ENCODE peak calls at places on chromosomes 4 and X, in four cellular contexts. One of them, this sample, is unnamed.

GRCh38 chr4:105957680-105958079 is 62.4 kb downstream of the NPNT start:
- DNase-seq in GM12878: no peak
- DNase-seq in GM12892: no peak
- DNase-seq in K562: no peak
- DNase-seq in this sample: no peak

GRCh38 chr4:10161840-10162239 is 45.2 kb upstream of the WDR1 start:
- DNase-seq in GM12892: no peak
- DNase-seq in K562: no peak
- DNase-seq in GM12878: no peak
- DNase-seq in this sample: no peak

GRCh38 chr4:127843704-127844604 is 36.7 kb upstream of the PLK4 start:
- DNase-seq in GM12878: no peak
- DNase-seq in K562: peak; percentile 13
- DNase-seq in GM12892: no peak
- DNase-seq in this sample: no peak

GRCh38 chr4:3675251-3676115 is 90.7 kb upstream of the ADRA2C start:
- DNase-seq in K562: peak; percentile 6
- DNase-seq in GM12878: no peak
- DNase-seq in GM12892: no peak
- DNase-seq in this sample: no peak

GRCh38 chr4:183375156-183375555 is 52.9 kb upstream of the CLDN24 start:
- DNase-seq in GM12892: no peak
- DNase-seq in K562: no peak
- DNase-seq in GM12878: no peak
- DNase-seq in this sample: no peak

GRCh38 chr4:112717856-112718255 is 80.9 kb downstream of the LARP7 start:
- DNase-seq in GM12878: no peak
- DNase-seq in K562: no peak
- DNase-seq in GM12892: no peak
- DNase-seq in this sample: no peak

GRCh38 chr4:145289403-145290076 is 109.2 kb upstream of the OTUD4 start:
- DNase-seq in GM12878: no peak
- DNase-seq in GM12892: no peak
- DNase-seq in K562: no peak
- DNase-seq in this sample: no peak

GRCh38 chr4:36088542-36088941 is 155.8 kb downstream of the ARAP2 start:
- DNase-seq in GM12878: no peak
- DNase-seq in K562: no peak
- DNase-seq in GM12892: no peak
- DNase-seq in this sample: no peak

GRCh38 chr4:1644906-1645657 is 39.0 kb downstream of the FAM53A start:
- DNase-seq in K562: no peak
- DNase-seq in GM12892: no peak
- DNase-seq in GM12878: no peak
- DNase-seq in this sample: no peak

GRCh38 chrX:104282326-104282725 is 27.6 kb upstream of the ESX1 start:
- DNase-seq in GM12878: no peak
- DNase-seq in K562: no peak
- DNase-seq in GM12892: no peak
- DNase-seq in this sample: no peak

GRCh38 chr4:129747756-129748155 is 651.8 kb downstream of the C4orf33 start:
- DNase-seq in GM12892: no peak
- DNase-seq in K562: no peak
- DNase-seq in GM12878: no peak
- DNase-seq in this sample: no peak
- TF ChIP-seq TAF1 in GM12892: no peak
- TF ChIP-seq TAF1 in K562: no peak
- TF ChIP-seq TAF1 in GM12878: no peak
- TF ChIP-seq TAF1 in this sample: no peak

GRCh38 chrX:39728025-39728424 is 369.7 kb downstream of the BCOR start:
- DNase-seq in GM12878: no peak
- DNase-seq in GM12892: no peak
- DNase-seq in K562: no peak
- DNase-seq in this sample: no peak
- TF ChIP-seq POLR2A in GM12878: no peak
- TF ChIP-seq POLR2A in GM12892: no peak
- TF ChIP-seq POLR2A in K562: no peak
- TF ChIP-seq POLR2A in this sample: no peak

GRCh38 chr4:152064753-152065152 is 303.9 kb upstream of the GATB start:
- DNase-seq in K562: no peak
- DNase-seq in GM12892: no peak
- DNase-seq in GM12878: no peak
- DNase-seq in this sample: no peak

GRCh38 chr4:152065545-152065944 is 304.7 kb upstream of the GATB start:
- DNase-seq in GM12892: no peak
- DNase-seq in K562: no peak
- DNase-seq in GM12878: no peak
- DNase-seq in this sample: no peak

GRCh38 chr4:152064282-152064681 is 303.5 kb upstream of the GATB start:
- DNase-seq in GM12878: no peak
- DNase-seq in K562: no peak
- DNase-seq in GM12892: no peak
- DNase-seq in this sample: no peak

GRCh38 chr4:152063301-152064235 is 302.8 kb upstream of the GATB start:
- DNase-seq in GM12892: no peak
- DNase-seq in K562: peak; percentile 6
- DNase-seq in GM12878: no peak
- DNase-seq in this sample: no peak
- TF ChIP-seq TAF1 in GM12892: no peak
- TF ChIP-seq TAF1 in K562: no peak
- TF ChIP-seq TAF1 in GM12878: no peak
- TF ChIP-seq TAF1 in this sample: no peak

GRCh38 chr4:179116581-179116980 is 1674.3 kb upstream of the AGA start:
- DNase-seq in K562: no peak
- DNase-seq in GM12878: no peak
- DNase-seq in GM12892: no peak
- DNase-seq in this sample: no peak
- TF ChIP-seq POLR2A in K562: no peak
- TF ChIP-seq POLR2A in GM12878: no peak
- TF ChIP-seq POLR2A in GM12892: no peak
- TF ChIP-seq POLR2A in this sample: no peak

GRCh38 chr4:141686929-141687328 is 50.5 kb downstream of the IL15 start:
- DNase-seq in GM12892: no peak
- DNase-seq in GM12878: no peak
- DNase-seq in K562: no peak
- DNase-seq in this sample: no peak

GRCh38 chr4:141684785-141685184 is 48.4 kb downstream of the IL15 start:
- DNase-seq in K562: no peak
- DNase-seq in GM12892: no peak
- DNase-seq in GM12878: no peak
- DNase-seq in this sample: no peak

DNA sequence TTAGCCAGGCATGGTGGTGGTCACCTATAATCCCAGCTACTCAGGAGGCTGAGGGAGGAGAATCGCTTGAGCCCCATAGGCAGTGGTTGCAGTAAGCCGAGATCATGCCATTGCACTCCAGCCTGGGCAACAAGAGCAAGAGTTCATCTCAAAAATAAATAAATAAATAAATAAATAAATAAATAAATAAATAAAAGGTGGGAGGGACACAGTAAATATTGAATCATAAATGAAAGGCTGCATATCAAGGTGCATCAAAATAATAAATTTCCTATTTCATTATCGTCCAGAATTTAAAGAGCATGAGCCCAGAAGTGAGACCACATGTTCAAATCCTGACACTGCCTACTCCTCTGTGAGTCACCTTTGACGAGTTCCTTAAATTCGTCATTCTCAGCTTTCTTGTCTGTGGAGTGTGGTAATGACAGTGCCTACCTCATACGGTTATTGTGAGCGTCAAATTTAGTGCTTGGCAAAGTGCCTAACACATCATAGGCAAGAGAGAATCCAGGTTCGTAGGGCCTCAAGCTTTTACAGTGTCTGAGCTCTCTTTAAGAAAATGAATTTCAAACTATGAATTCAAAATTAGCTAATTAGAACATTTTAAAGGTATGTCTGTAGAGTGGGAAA is 49.9 kb downstream of the IL15 start:
- DNase-seq in K562: no peak
- DNase-seq in GM12878: no peak
- DNase-seq in GM12892: no peak
- DNase-seq in this sample: no peak
- TF ChIP-seq TAF1 in K562: no peak
- TF ChIP-seq TAF1 in GM12878: no peak
- TF ChIP-seq TAF1 in GM12892: no peak
- TF ChIP-seq TAF1 in this sample: no peak

GRCh38 chr4:13816472-13816871 is 188.9 kb upstream of the BOD1L1 start:
- DNase-seq in K562: no peak
- DNase-seq in GM12878: no peak
- DNase-seq in GM12892: no peak
- DNase-seq in this sample: no peak
- TF ChIP-seq POLR2A in K562: no peak
- TF ChIP-seq POLR2A in GM12878: no peak
- TF ChIP-seq POLR2A in GM12892: no peak
- TF ChIP-seq POLR2A in this sample: no peak

DNA sequence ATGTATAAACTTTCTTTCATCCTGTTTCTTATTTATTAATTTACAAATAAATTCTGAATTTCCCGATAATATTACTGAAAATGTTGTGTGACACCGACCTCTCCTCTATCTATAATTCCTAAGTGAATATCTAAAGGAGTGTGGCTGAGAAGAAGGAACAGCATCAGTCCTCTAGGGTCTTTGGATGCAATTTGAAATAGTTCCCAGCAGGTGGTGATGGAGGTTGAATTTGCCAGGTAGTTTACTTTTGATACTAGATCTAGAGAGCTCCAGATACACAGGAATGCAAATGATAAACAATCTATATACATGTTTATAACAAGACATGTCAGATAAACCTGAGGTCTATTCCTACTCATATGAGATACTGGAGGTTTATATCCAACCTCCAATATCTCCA is 305.4 kb downstream of the PCDH18 start:
- DNase-seq in K562: no peak
- DNase-seq in GM12892: no peak
- DNase-seq in GM12878: no peak
- DNase-seq in this sample: no peak
- TF ChIP-seq TAF1 in K562: no peak
- TF ChIP-seq TAF1 in GM12892: no peak
- TF ChIP-seq TAF1 in GM12878: no peak
- TF ChIP-seq TAF1 in this sample: no peak

GRCh38 chrX:18422886-18423285 is 2.5 kb upstream of the CDKL5 start:
- DNase-seq in K562: no peak
- DNase-seq in GM12892: no peak
- DNase-seq in GM12878: no peak
- DNase-seq in this sample: no peak

GRCh38 chrX:18422325-18422724 is 3.1 kb upstream of the CDKL5 start:
- DNase-seq in K562: no peak
- DNase-seq in GM12892: no peak
- DNase-seq in GM12878: no peak
- DNase-seq in this sample: no peak

GRCh38 chrX:18425199-18426003 is at the start of gene CDKL5:
- DNase-seq in GM12878: peak; percentile 75
- DNase-seq in GM12892: peak; percentile 53
- DNase-seq in K562: peak; percentile 95
- DNase-seq in this sample: peak; percentile 53

GRCh38 chrX:18426004-18426320 is 554 bp downstream of the CDKL5 start:
- DNase-seq in GM12878: no peak
- DNase-seq in K562: no peak
- DNase-seq in GM12892: no peak
- DNase-seq in this sample: no peak

GRCh38 chrX:18424482-18425198 is 768 bp upstream of the CDKL5 start:
- DNase-seq in GM12878: no peak
- DNase-seq in K562: peak; percentile 5
- DNase-seq in GM12892: no peak
- DNase-seq in this sample: no peak
- TF ChIP-seq POLR2A in GM12878: no peak
- TF ChIP-seq POLR2A in K562: no peak
- TF ChIP-seq POLR2A in GM12892: peak; percentile 20
- TF ChIP-seq POLR2A in this sample: peak; percentile 43

GRCh38 chrX:15942307-15942706 is 87.7 kb upstream of the AP1S2 start:
- DNase-seq in GM12892: no peak
- DNase-seq in GM12878: no peak
- DNase-seq in K562: no peak
- DNase-seq in this sample: no peak

GRCh38 chrX:15948318-15948660 is 93.7 kb upstream of the AP1S2 start:
- DNase-seq in K562: no peak
- DNase-seq in GM12892: no peak
- DNase-seq in GM12878: no peak
- DNase-seq in this sample: no peak

GRCh38 chrX:15947648-15948317 is 93.2 kb upstream of the AP1S2 start:
- DNase-seq in GM12892: no peak
- DNase-seq in GM12878: no peak
- DNase-seq in K562: peak; percentile 62
- DNase-seq in this sample: no peak

GRCh38 chrX:15943393-15943792 is 88.8 kb upstream of the AP1S2 start:
- DNase-seq in K562: peak; percentile 20
- DNase-seq in GM12892: no peak
- DNase-seq in GM12878: no peak
- DNase-seq in this sample: no peak

DNA sequence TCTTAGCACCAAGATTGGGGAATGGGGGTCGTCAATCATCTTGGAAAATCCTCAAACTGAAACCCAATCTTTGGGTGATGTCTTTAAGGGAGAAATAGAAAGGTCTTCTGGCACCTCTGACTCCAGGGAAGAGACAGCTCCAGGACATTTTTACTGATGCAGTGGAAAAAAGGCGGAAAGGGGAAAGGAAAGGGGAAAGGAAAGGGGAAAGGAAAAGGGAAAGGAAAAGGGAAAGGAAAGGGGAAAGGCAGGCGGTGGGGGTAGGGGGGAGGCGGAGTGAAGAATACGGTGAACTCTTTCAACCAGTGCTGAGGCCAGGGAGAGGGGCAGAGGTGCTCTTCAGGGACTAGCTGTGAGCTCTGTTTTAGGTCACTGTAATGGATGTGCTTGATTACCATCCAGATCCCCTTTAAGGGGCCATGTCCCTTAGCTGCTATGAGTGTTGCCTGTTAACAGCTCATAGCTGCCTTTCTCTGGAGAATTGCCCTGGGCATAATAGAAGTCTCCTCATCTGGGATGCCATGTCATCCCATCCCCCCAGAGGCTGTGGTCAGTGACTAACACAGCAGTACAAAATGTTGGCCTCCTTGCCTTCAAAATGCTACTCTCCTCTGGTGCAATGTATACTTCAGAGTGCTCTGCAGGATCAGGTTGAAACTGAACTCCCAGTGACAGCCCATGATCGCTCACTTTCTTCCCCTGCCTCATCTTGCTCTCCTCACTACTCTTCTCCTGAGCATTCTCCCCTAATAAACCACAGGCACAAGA is 92.4 kb upstream of the AP1S2 start:
- DNase-seq in GM12892: no peak
- DNase-seq in K562: peak; percentile 5
- DNase-seq in GM12878: no peak
- DNase-seq in this sample: no peak
- TF ChIP-seq TAF1 in GM12892: no peak
- TF ChIP-seq TAF1 in K562: no peak
- TF ChIP-seq TAF1 in GM12878: no peak
- TF ChIP-seq TAF1 in this sample: no peak

DNA sequence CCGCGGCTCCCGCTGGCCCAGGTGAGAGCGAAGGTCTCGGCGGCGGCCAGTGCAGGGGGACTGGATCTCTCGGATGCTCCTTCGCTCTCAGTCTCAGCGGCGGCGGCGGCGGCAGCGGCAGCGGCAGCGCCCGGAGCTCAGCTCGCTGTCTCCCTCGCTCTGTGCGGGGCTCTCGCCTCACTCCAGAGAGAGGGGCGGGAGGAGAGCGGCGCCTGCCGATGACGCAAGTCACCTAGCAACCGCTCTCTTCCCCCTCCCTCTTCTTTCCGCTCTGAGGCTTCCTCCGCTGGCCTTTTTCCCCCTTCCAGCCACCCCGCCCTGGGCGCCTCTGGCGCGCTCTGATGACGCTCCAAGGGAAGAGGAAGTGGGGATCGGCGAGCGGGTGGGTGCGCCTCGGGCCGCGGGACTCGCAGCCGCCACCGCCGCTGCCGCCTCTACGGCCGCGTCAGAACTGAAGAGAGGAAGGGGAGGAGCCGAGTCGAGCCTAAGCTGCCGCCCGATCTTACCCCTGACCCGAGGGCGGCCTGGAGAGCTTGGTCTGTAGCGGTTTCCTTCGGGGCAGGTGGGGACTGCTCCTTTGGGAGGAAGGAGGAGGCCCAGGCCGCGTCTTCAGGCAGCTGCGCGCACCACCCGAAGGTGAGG is at the start of gene FBXW7:
- DNase-seq in GM12878: peak; percentile 98
- DNase-seq in K562: peak; percentile 99
- DNase-seq in GM12892: peak; percentile 82
- DNase-seq in this sample: peak; percentile 86
- TF ChIP-seq POLR2A in GM12878: peak; percentile 90
- TF ChIP-seq POLR2A in K562: peak; percentile 93
- TF ChIP-seq POLR2A in GM12892: peak; percentile 75
- TF ChIP-seq POLR2A in this sample: peak; percentile 48